ENCODE peak calls at places on chromosomes 13 and 19, in nine cellular contexts. Q is endodermal cell; L is cardiac fibroblast; I is neural progenitor cell; U is WTC11; S is stimulated activated CD4-positive, alpha-beta T cell treated with anti-CD3 and anti-CD28 coated beads, Interleukin-4, amount 100 ng/mL, for 48 hours; P is central memory CD8-positive, alpha-beta T cell; H is naive thymus-derived CD4-positive, alpha-beta T cell; B is NCI-H774. O is an unnamed sample.

GRCh38 chr19:49746206-49746958 is 16.7 kb downstream of the TSKS start:
- DNase-seq in L (peak; percentile 44), U (peak; percentile 97), S (peak; percentile 64), P (peak; percentile 20), H (peak; percentile 25), Q (peak; percentile 96), I (peak; percentile 61), B (no peak), O (peak; percentile 8)

GRCh38 chr13:48356750-48357149 is 53.2 kb downstream of the RB1 start:
- DNase-seq in B (no peak), Q (no peak), S (no peak), I (no peak), U (no peak), P (no peak), L (no peak), H (no peak), O (no peak)

GRCh38 chr13:113453962-113454361 is 674 bp upstream of the ADPRHL1 start:
- DNase-seq in U (no peak), I (no peak), P (no peak), Q (no peak), B (no peak), S (no peak), L (peak; percentile 32), H (no peak), O (no peak)

GRCh38 chr19:54178581-54179261 is 5.8 kb upstream of the TMC4 start:
- DNase-seq in H (peak; percentile 48), B (no peak), Q (peak; percentile 87), I (peak; percentile 66), U (peak; percentile 81), S (peak; percentile 31), L (no peak), P (no peak), O (no peak)

GRCh38 chr19:17348700-17349099 is 11.3 kb downstream of the GTPBP3 start:
- DNase-seq in I (peak; percentile 65), B (peak; percentile 58), L (peak; percentile 79), H (no peak), P (no peak), S (no peak), Q (peak; percentile 91), U (peak; percentile 54), O (no peak)

GRCh38 chr19:7737215-7737614 is 5.3 kb upstream of the CLEC4G start:
- DNase-seq in L (no peak), U (no peak), I (no peak), S (no peak), P (no peak), B (no peak), Q (no peak), H (no peak), O (no peak)

GRCh38 chr13:19910336-19911072 is 47.1 kb upstream of the ZMYM5 start:
- DNase-seq in L (peak; percentile 72), S (no peak), P (no peak), U (no peak), I (no peak), B (no peak), H (no peak), Q (no peak), O (no peak)

GRCh38 chr13:100280681-100281080 is 191.8 kb downstream of the PCCA start:
- DNase-seq in S (no peak), H (no peak), B (no peak), U (no peak), P (no peak), Q (no peak), I (no peak), L (peak; percentile 48), O (no peak)

GRCh38 chr13:96473463-96474157 is 383.7 kb downstream of the HS6ST3 start:
- DNase-seq in U (no peak), P (no peak), B (no peak), Q (no peak), L (peak; percentile 16), S (no peak), H (no peak), I (peak; percentile 49), O (no peak)

GRCh38 chr19:43450545-43450997 is 14.8 kb downstream of the LYPD3 start:
- DNase-seq in H (no peak), S (no peak), L (peak; percentile 75), B (no peak), Q (no peak), P (no peak), U (no peak), I (no peak), O (no peak)

GRCh38 chr19:38661166-38661565 is 13.7 kb downstream of the ACTN4 start:
- DNase-seq in H (no peak), P (no peak), S (no peak), Q (no peak), L (no peak), B (no peak), U (no peak), I (no peak), O (no peak)

GRCh38 chr19:53157601-53158000 is 1.3 kb downstream of the ZNF347 start:
- DNase-seq in Q (peak; percentile 72), B (no peak), P (no peak), S (no peak), I (peak; percentile 61), U (peak; percentile 24), H (no peak), L (peak; percentile 21), O (no peak)

GRCh38 chr19:33622809-33623511 is 1.2 kb downstream of the CHST8 start:
- DNase-seq in U (peak; percentile 50), B (no peak), L (peak; percentile 7), Q (peak; percentile 65), I (peak; percentile 57), H (no peak), S (no peak), P (no peak), O (no peak)

GRCh38 chr13:112069727-112070300 is 2.9 kb downstream of the SOX1 start:
- DNase-seq in B (peak; percentile 44), H (no peak), P (no peak), L (no peak), Q (peak; percentile 51), S (no peak), U (no peak), I (peak; percentile 57), O (no peak)

GRCh38 chr13:113122571-113123225 is at the start of gene F10:
- DNase-seq in I (peak; percentile 72), L (peak; percentile 65), B (no peak), S (no peak), H (no peak), P (no peak), Q (peak; percentile 93), U (peak; percentile 54), O (no peak)

GRCh38 chr19:13926715-13927114 is 11.5 kb downstream of the PODNL1 start:
- DNase-seq in B (no peak), U (no peak), S (no peak), I (no peak), L (no peak), Q (no peak), P (no peak), H (no peak), O (no peak)

GRCh38 chr19:5001547-5002131 is 32.7 kb downstream of the KDM4B start:
- DNase-seq in P (no peak), I (peak; percentile 61), S (peak; percentile 30), B (no peak), Q (peak; percentile 81), U (peak; percentile 66), L (peak; percentile 71), H (peak; percentile 7), O (no peak)

GRCh38 chr19:48393559-48394330 is at the start of gene GRIN2D:
- DNase-seq in I (peak; percentile 76), H (no peak), S (no peak), Q (peak; percentile 84), U (peak; percentile 52), B (no peak), P (no peak), L (peak; percentile 29), O (no peak)

GRCh38 chr13:76711515-76712182 is 174.6 kb downstream of the KCTD12 start:
- DNase-seq in H (no peak), S (no peak), B (no peak), U (no peak), L (peak; percentile 95), I (no peak), Q (no peak), P (no peak), O (no peak)

GRCh38 chr13:39322836-39323585 is 280.0 kb downstream of the LHFPL6 start:
- DNase-seq in U (no peak), H (no peak), Q (no peak), S (no peak), P (no peak), I (peak; percentile 14), B (no peak), L (no peak), O (no peak)

GRCh38 chr13:35630551-35631275 is 154.2 kb upstream of the MAB21L1 start:
- DNase-seq in I (peak; percentile 83), Q (peak; percentile 83), L (peak; percentile 66), B (no peak), H (no peak), U (peak; percentile 28), P (no peak), S (no peak), O (no peak)

GRCh38 chr13:101955764-101956163 is 446.1 kb downstream of the FGF14 start:
- DNase-seq in P (no peak), I (no peak), H (no peak), S (no peak), U (no peak), B (no peak), L (no peak), Q (no peak), O (no peak)

GRCh38 chr13:110352735-110353134 is 45.7 kb downstream of the COL4A2 start:
- DNase-seq in L (no peak), U (peak; percentile 83), H (no peak), P (no peak), S (no peak), Q (peak; percentile 85), B (no peak), I (no peak), O (no peak)

GRCh38 chr13:108154421-108154858 is 60.9 kb downstream of the LIG4 start:
- DNase-seq in L (no peak), I (no peak), H (no peak), P (no peak), B (no peak), S (no peak), U (no peak), Q (peak; percentile 59), O (no peak)

GRCh38 chr19:32814046-32814445 is 55.5 kb downstream of the SLC7A9 start:
- DNase-seq in Q (no peak), U (peak; percentile 22), P (no peak), I (no peak), H (no peak), L (no peak), B (no peak), S (no peak), O (no peak)

GRCh38 chr19:45423033-45423588 is 606 bp downstream of the ERCC1 start:
- DNase-seq in P (no peak), Q (no peak), L (no peak), B (no peak), U (no peak), S (peak; percentile 89), I (no peak), H (peak; percentile 58), O (no peak)

GRCh38 chr19:1045247-1045603 is 5.3 kb downstream of the ABCA7 start:
- DNase-seq in H (peak; percentile 47), L (no peak), S (peak; percentile 79), I (peak; percentile 60), U (peak; percentile 99), Q (peak; percentile 94), B (peak; percentile 28), P (no peak), O (no peak)

GRCh38 chr13:92994056-92994455 is 232.6 kb upstream of the GPC6 start:
- DNase-seq in L (peak; percentile 57), P (no peak), S (no peak), H (no peak), Q (no peak), I (no peak), B (no peak), U (no peak), O (no peak)

GRCh38 chr19:56837892-56838679 is 2.4 kb downstream of the PEG3 start:
- DNase-seq in B (no peak), Q (no peak), I (no peak), S (no peak), P (no peak), H (no peak), U (no peak), L (no peak), O (no peak)

GRCh38 chr13:39210961-39211534 is 172.8 kb downstream of the NHLRC3 start:
- DNase-seq in U (no peak), B (no peak), S (no peak), L (peak; percentile 71), H (no peak), Q (no peak), I (no peak), P (no peak), O (no peak)